ENCODE peak calls at places on chromosomes 1 and 21, in nine cellular contexts. One of them, this sample, is unnamed.

GRCh38 chr1:59408608-59409007 is 111.7 kb downstream of the FGGY start:
- DNase-seq in tibial artery: no peak
- DNase-seq in suprapubic skin: no peak
- DNase-seq in AG08395: peak
- DNase-seq in sigmoid colon: no peak
- DNase-seq in activated T-cell treated with anti-CD3 and anti-CD28 coated beads, Interleukin-2, amount 50 U/mL, for 1 hour: no peak
- DNase-seq in iPS-NIHi11: no peak
- DNase-seq in left ventricle myocardium inferior: no peak
- DNase-seq in T1000: no peak
- DNase-seq in this sample: no peak

GRCh38 chr1:236565530-236565929 is 38.8 kb downstream of the HEATR1 start:
- DNase-seq in tibial artery: no peak
- DNase-seq in suprapubic skin: no peak
- DNase-seq in AG08395: no peak
- DNase-seq in sigmoid colon: no peak
- DNase-seq in activated T-cell treated with anti-CD3 and anti-CD28 coated beads, Interleukin-2, amount 50 U/mL, for 1 hour: no peak
- DNase-seq in iPS-NIHi11: no peak
- DNase-seq in left ventricle myocardium inferior: no peak
- DNase-seq in T1000: no peak
- DNase-seq in this sample: no peak

GRCh38 chr1:48405400-48405799 is 66.6 kb downstream of the SPATA6 start:
- DNase-seq in tibial artery: peak
- DNase-seq in suprapubic skin: no peak
- DNase-seq in AG08395: peak
- DNase-seq in sigmoid colon: no peak
- DNase-seq in activated T-cell treated with anti-CD3 and anti-CD28 coated beads, Interleukin-2, amount 50 U/mL, for 1 hour: no peak
- DNase-seq in iPS-NIHi11: no peak
- DNase-seq in left ventricle myocardium inferior: no peak
- DNase-seq in T1000: no peak
- DNase-seq in this sample: no peak

GRCh38 chr21:45012661-45013270 is 61.6 kb upstream of the ADARB1 start:
- DNase-seq in tibial artery: no peak
- DNase-seq in suprapubic skin: peak
- DNase-seq in AG08395: no peak
- DNase-seq in sigmoid colon: no peak
- DNase-seq in activated T-cell treated with anti-CD3 and anti-CD28 coated beads, Interleukin-2, amount 50 U/mL, for 1 hour: no peak
- DNase-seq in iPS-NIHi11: peak
- DNase-seq in left ventricle myocardium inferior: no peak
- DNase-seq in T1000: no peak
- DNase-seq in this sample: no peak

GRCh38 chr1:204670152-204670927 is 15.2 kb downstream of the LRRN2 start:
- DNase-seq in tibial artery: no peak
- DNase-seq in suprapubic skin: no peak
- DNase-seq in AG08395: peak
- DNase-seq in sigmoid colon: no peak
- DNase-seq in activated T-cell treated with anti-CD3 and anti-CD28 coated beads, Interleukin-2, amount 50 U/mL, for 1 hour: no peak
- DNase-seq in iPS-NIHi11: no peak
- DNase-seq in left ventricle myocardium inferior: no peak
- DNase-seq in T1000: no peak
- DNase-seq in this sample: no peak

GRCh38 chr1:147892731-147893214 is 9.8 kb upstream of the GJA8 start:
- DNase-seq in tibial artery: no peak
- DNase-seq in suprapubic skin: no peak
- DNase-seq in AG08395: peak
- DNase-seq in sigmoid colon: no peak
- DNase-seq in activated T-cell treated with anti-CD3 and anti-CD28 coated beads, Interleukin-2, amount 50 U/mL, for 1 hour: no peak
- DNase-seq in iPS-NIHi11: peak
- DNase-seq in left ventricle myocardium inferior: no peak
- DNase-seq in T1000: peak
- DNase-seq in this sample: no peak

GRCh38 chr1:100400332-100400933 is 48.1 kb downstream of the CDC14A start:
- DNase-seq in tibial artery: peak
- DNase-seq in suprapubic skin: no peak
- DNase-seq in AG08395: no peak
- DNase-seq in sigmoid colon: no peak
- DNase-seq in activated T-cell treated with anti-CD3 and anti-CD28 coated beads, Interleukin-2, amount 50 U/mL, for 1 hour: peak
- DNase-seq in iPS-NIHi11: no peak
- DNase-seq in left ventricle myocardium inferior: peak
- DNase-seq in T1000: no peak
- DNase-seq in this sample: peak

GRCh38 chr1:206637605-206638004 is 2.3 kb downstream of the DYRK3 start:
- DNase-seq in tibial artery: no peak
- DNase-seq in suprapubic skin: no peak
- DNase-seq in AG08395: no peak
- DNase-seq in sigmoid colon: no peak
- DNase-seq in activated T-cell treated with anti-CD3 and anti-CD28 coated beads, Interleukin-2, amount 50 U/mL, for 1 hour: no peak
- DNase-seq in iPS-NIHi11: no peak
- DNase-seq in left ventricle myocardium inferior: no peak
- DNase-seq in T1000: no peak
- DNase-seq in this sample: peak

GRCh38 chr1:98674075-98674781 is 12.7 kb downstream of the SNX7 start:
- DNase-seq in tibial artery: no peak
- DNase-seq in suprapubic skin: no peak
- DNase-seq in AG08395: peak
- DNase-seq in sigmoid colon: no peak
- DNase-seq in activated T-cell treated with anti-CD3 and anti-CD28 coated beads, Interleukin-2, amount 50 U/mL, for 1 hour: no peak
- DNase-seq in iPS-NIHi11: no peak
- DNase-seq in left ventricle myocardium inferior: no peak
- DNase-seq in T1000: no peak
- DNase-seq in this sample: no peak

GRCh38 chr21:27033467-27033866 is 66.6 kb upstream of the ADAMTS5 start:
- DNase-seq in tibial artery: no peak
- DNase-seq in suprapubic skin: no peak
- DNase-seq in AG08395: no peak
- DNase-seq in sigmoid colon: no peak
- DNase-seq in activated T-cell treated with anti-CD3 and anti-CD28 coated beads, Interleukin-2, amount 50 U/mL, for 1 hour: no peak
- DNase-seq in iPS-NIHi11: no peak
- DNase-seq in left ventricle myocardium inferior: no peak
- DNase-seq in T1000: no peak
- DNase-seq in this sample: no peak

GRCh38 chr21:8989261-8989882 is 1532.0 kb upstream of the TPTE start:
- DNase-seq in tibial artery: no peak
- DNase-seq in suprapubic skin: no peak
- DNase-seq in AG08395: no peak
- DNase-seq in sigmoid colon: no peak
- DNase-seq in activated T-cell treated with anti-CD3 and anti-CD28 coated beads, Interleukin-2, amount 50 U/mL, for 1 hour: no peak
- DNase-seq in iPS-NIHi11: no peak
- DNase-seq in left ventricle myocardium inferior: no peak
- DNase-seq in T1000: no peak
- DNase-seq in this sample: no peak

This sample was measured in GF-D8.